ENCODE peak calls at places on chromosomes 4 and X, in five cellular contexts. One of them, this sample, is unnamed.

GRCh38 chr4:79253168-79253567 is 72.7 kb downstream of the NAA11 start:
- DNase-seq in K562: no peak
- DNase-seq in GM12878: no peak
- DNase-seq in HCT116: no peak
- DNase-seq in body of pancreas: no peak
- DNase-seq in this sample: no peak

GRCh38 chrX:104370089-104370488 is 115.4 kb upstream of the ESX1 start:
- DNase-seq in K562: no peak
- DNase-seq in GM12878: no peak
- DNase-seq in HCT116: peak
- DNase-seq in body of pancreas: no peak
- DNase-seq in this sample: peak

GRCh38 chr4:185599151-185599648 is 63.9 kb upstream of the PDLIM3 start:
- DNase-seq in K562: no peak
- DNase-seq in GM12878: no peak
- DNase-seq in HCT116: no peak
- DNase-seq in body of pancreas: no peak
- DNase-seq in this sample: no peak

GRCh38 chrX:38563006-38563405 is 1.7 kb downstream of the TSPAN7 start:
- DNase-seq in K562: no peak
- DNase-seq in GM12878: no peak
- DNase-seq in HCT116: no peak
- DNase-seq in body of pancreas: no peak
- DNase-seq in this sample: no peak

GRCh38 chr4:71635094-71635493 is 148.8 kb downstream of the GC start:
- DNase-seq in K562: no peak
- DNase-seq in GM12878: no peak
- DNase-seq in HCT116: no peak
- DNase-seq in body of pancreas: no peak
- DNase-seq in this sample: no peak

GRCh38 chrX:135328421-135329005 is 19.2 kb downstream of the ETDC start:
- DNase-seq in K562: no peak
- DNase-seq in GM12878: no peak
- DNase-seq in HCT116: no peak
- DNase-seq in body of pancreas: no peak
- DNase-seq in this sample: no peak

GRCh38 chrX:78104447-78105176 is 564 bp downstream of the PGK1 start:
- DNase-seq in K562: peak
- DNase-seq in GM12878: no peak
- DNase-seq in HCT116: no peak
- DNase-seq in body of pancreas: peak
- DNase-seq in this sample: peak

GRCh38 chr4:75512336-75513211 is 1.6 kb downstream of the RCHY1 start:
- DNase-seq in K562: peak
- DNase-seq in GM12878: peak
- DNase-seq in HCT116: no peak
- DNase-seq in body of pancreas: no peak
- DNase-seq in this sample: peak

GRCh38 chr4:72209600-72209999 is 177.8 kb downstream of the NPFFR2 start:
- DNase-seq in K562: no peak
- DNase-seq in GM12878: no peak
- DNase-seq in HCT116: no peak
- DNase-seq in body of pancreas: no peak
- DNase-seq in this sample: no peak

GRCh38 chr4:103018391-103019318 is 850 bp downstream of the SLC9B1 start:
- DNase-seq in K562: peak
- DNase-seq in GM12878: no peak
- DNase-seq in HCT116: peak
- DNase-seq in body of pancreas: peak
- DNase-seq in this sample: peak

GRCh38 chr4:2291705-2292651 is 30.1 kb upstream of the MXD4 start:
- DNase-seq in K562: no peak
- DNase-seq in GM12878: no peak
- DNase-seq in HCT116: no peak
- DNase-seq in body of pancreas: no peak
- DNase-seq in this sample: no peak

GRCh38 chrX:63513825-63514574 is 162.9 kb upstream of the SPIN4 start:
- DNase-seq in K562: no peak
- DNase-seq in GM12878: no peak
- DNase-seq in HCT116: no peak
- DNase-seq in body of pancreas: peak
- DNase-seq in this sample: no peak

GRCh38 chrX:131041652-131042051 is 16.5 kb upstream of the ARHGAP36 start:
- DNase-seq in K562: no peak
- DNase-seq in GM12878: no peak
- DNase-seq in HCT116: no peak
- DNase-seq in body of pancreas: no peak
- DNase-seq in this sample: no peak

GRCh38 chr4:73723029-73723428 is 17.3 kb upstream of the CXCL8 start:
- DNase-seq in K562: no peak
- DNase-seq in GM12878: no peak
- DNase-seq in HCT116: no peak
- DNase-seq in body of pancreas: no peak
- DNase-seq in this sample: no peak

GRCh38 chr4:78764498-78764961 is 11.6 kb upstream of the BMP2K start:
- DNase-seq in K562: no peak
- DNase-seq in GM12878: no peak
- DNase-seq in HCT116: no peak
- DNase-seq in body of pancreas: no peak
- DNase-seq in this sample: no peak

GRCh38 chr4:124061413-124061812 is 651.1 kb downstream of the ANKRD50 start:
- DNase-seq in K562: no peak
- DNase-seq in GM12878: no peak
- DNase-seq in HCT116: no peak
- DNase-seq in body of pancreas: no peak
- DNase-seq in this sample: no peak

GRCh38 chr4:1400861-1401408 is 5.3 kb downstream of the NKX1-1 start:
- DNase-seq in K562: no peak
- DNase-seq in GM12878: no peak
- DNase-seq in HCT116: no peak
- DNase-seq in body of pancreas: no peak
- DNase-seq in this sample: no peak

GRCh38 chrX:960821-961220 is 251.6 kb downstream of the CRLF2 start:
- DNase-seq in K562: no peak
- DNase-seq in GM12878: no peak
- DNase-seq in HCT116: no peak
- DNase-seq in body of pancreas: no peak
- DNase-seq in this sample: no peak

GRCh38 chr4:26323807-26324206 is 3.0 kb downstream of the RBPJ start:
- DNase-seq in K562: no peak
- DNase-seq in GM12878: no peak
- DNase-seq in HCT116: no peak
- DNase-seq in body of pancreas: no peak
- DNase-seq in this sample: no peak

GRCh38 chr4:152258804-152259708 is 276.8 kb downstream of the FBXW7 start:
- DNase-seq in K562: no peak
- DNase-seq in GM12878: no peak
- DNase-seq in HCT116: peak
- DNase-seq in body of pancreas: no peak
- DNase-seq in this sample: no peak

GRCh38 chr4:7426525-7427171 is 8.1 kb downstream of the PSAPL1 start:
- DNase-seq in K562: no peak
- DNase-seq in GM12878: no peak
- DNase-seq in HCT116: no peak
- DNase-seq in body of pancreas: peak
- DNase-seq in this sample: no peak

GRCh38 chr4:24752140-24752539 is 43.2 kb upstream of the SOD3 start:
- DNase-seq in K562: no peak
- DNase-seq in GM12878: no peak
- DNase-seq in HCT116: no peak
- DNase-seq in body of pancreas: no peak
- DNase-seq in this sample: peak

GRCh38 chr4:62252728-62253127 is 1052.6 kb downstream of the ADGRL3 start:
- DNase-seq in K562: no peak
- DNase-seq in GM12878: no peak
- DNase-seq in HCT116: no peak
- DNase-seq in body of pancreas: no peak
- DNase-seq in this sample: no peak

GRCh38 chr4:47463235-47463956 is at the start of gene COMMD8:
- DNase-seq in K562: peak
- DNase-seq in GM12878: peak
- DNase-seq in HCT116: peak
- DNase-seq in body of pancreas: peak
- DNase-seq in this sample: peak
- TF ChIP-seq POLR2A in K562: peak
- TF ChIP-seq POLR2A in GM12878: peak
- TF ChIP-seq POLR2A in HCT116: no peak
- TF ChIP-seq POLR2A in body of pancreas: no peak
- TF ChIP-seq POLR2A in this sample: peak

GRCh38 chrX:12956704-12957541 is 18.0 kb upstream of the TMSB4X start:
- DNase-seq in K562: peak
- DNase-seq in GM12878: peak
- DNase-seq in HCT116: peak
- DNase-seq in body of pancreas: no peak
- DNase-seq in this sample: peak
- TF ChIP-seq POLR2A in K562: peak
- TF ChIP-seq POLR2A in GM12878: peak
- TF ChIP-seq POLR2A in HCT116: no peak
- TF ChIP-seq POLR2A in body of pancreas: no peak
- TF ChIP-seq POLR2A in this sample: peak

GRCh38 chr4:164550989-164551712 is 202.8 kb upstream of the SMIM31 start:
- DNase-seq in K562: no peak
- DNase-seq in GM12878: no peak
- DNase-seq in HCT116: no peak
- DNase-seq in body of pancreas: no peak
- DNase-seq in this sample: no peak
- TF ChIP-seq POLR2A in K562: no peak
- TF ChIP-seq POLR2A in GM12878: no peak
- TF ChIP-seq POLR2A in HCT116: no peak
- TF ChIP-seq POLR2A in body of pancreas: no peak
- TF ChIP-seq POLR2A in this sample: no peak

DNA sequence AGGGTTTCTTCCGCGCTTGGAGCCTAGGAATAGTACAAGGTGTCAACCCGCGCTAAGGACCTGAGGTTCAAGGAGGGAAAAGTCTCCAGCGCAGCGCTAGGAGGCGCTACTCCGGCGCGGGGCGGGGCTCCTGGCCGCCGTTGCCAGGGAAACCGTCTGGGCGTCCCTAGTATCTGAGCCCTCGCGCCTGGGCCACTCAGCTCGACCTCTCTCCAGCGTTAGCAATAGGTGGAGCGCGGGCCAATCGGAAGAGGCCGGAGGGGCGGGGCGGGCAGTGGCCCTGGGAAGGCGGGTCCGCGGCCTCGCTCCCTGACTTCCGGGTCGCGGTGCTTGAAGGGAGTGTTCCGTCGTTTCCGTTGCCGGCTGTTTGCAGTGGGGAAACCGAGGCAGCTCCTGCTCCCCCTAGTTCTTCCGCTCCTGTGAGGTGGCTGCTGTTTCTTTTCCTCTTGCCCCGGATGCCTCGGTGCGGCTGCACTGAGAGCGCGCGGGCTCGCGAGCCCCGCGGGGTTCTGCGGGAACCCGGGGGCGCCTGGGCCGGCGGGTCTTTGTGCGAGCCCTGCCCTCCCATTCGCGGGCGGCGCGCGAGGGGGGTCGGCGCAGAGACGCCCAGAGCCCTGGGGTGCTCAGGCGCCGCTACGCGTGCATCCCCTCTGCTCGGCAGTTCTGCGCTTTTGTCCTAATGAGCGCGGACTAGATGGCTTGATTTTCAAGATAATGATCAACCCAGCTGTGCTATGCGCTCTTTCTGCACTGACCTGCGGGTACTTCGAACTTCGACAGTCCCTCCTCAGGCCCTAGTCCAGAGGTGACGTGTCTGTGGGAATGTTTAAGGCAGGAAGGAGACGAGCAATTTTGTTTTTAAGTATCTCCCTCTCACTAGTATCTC is at the start of gene ELMOD2:
- DNase-seq in K562: peak
- DNase-seq in GM12878: peak
- DNase-seq in HCT116: peak
- DNase-seq in body of pancreas: peak
- DNase-seq in this sample: peak
- TF ChIP-seq POLR2A in K562: peak
- TF ChIP-seq POLR2A in GM12878: peak
- TF ChIP-seq POLR2A in HCT116: peak
- TF ChIP-seq POLR2A in body of pancreas: peak
- TF ChIP-seq POLR2A in this sample: peak

This sample was measured in NB4.